ENCODE peak calls at places on chromosomes 13 and 19, in four cellular contexts. One of them, this sample, is unnamed.

GRCh38 chr13:61151062-61151461 is 264.6 kb downstream of the PCDH20 start:
- DNase-seq in lower leg skin: no peak
- DNase-seq in AG04450: no peak
- DNase-seq in GM12891: no peak
- DNase-seq in this sample: no peak

GRCh38 chr13:77300176-77301141 is 26.4 kb downstream of the MYCBP2 start:
- DNase-seq in GM12891: no peak
- DNase-seq in AG04450: peak; percentile 39
- DNase-seq in lower leg skin: no peak
- DNase-seq in this sample: no peak

GRCh38 chr19:15640294-15640903 is at the start of gene CYP4F3:
- DNase-seq in GM12891: no peak
- DNase-seq in lower leg skin: peak; percentile 92
- DNase-seq in AG04450: no peak
- DNase-seq in this sample: no peak

GRCh38 chr13:109785141-109785891 is 1.1 kb downstream of the IRS2 start:
- DNase-seq in GM12891: no peak
- DNase-seq in lower leg skin: peak; percentile 90
- DNase-seq in AG04450: no peak
- DNase-seq in this sample: no peak

GRCh38 chr19:33747273-33747672 is 49.4 kb upstream of the KCTD15 start:
- DNase-seq in GM12891: no peak
- DNase-seq in lower leg skin: no peak
- DNase-seq in AG04450: no peak
- DNase-seq in this sample: no peak

GRCh38 chr19:33724723-33725060 is 72.0 kb upstream of the KCTD15 start:
- DNase-seq in GM12891: no peak
- DNase-seq in lower leg skin: no peak
- DNase-seq in AG04450: no peak
- DNase-seq in this sample: no peak

GRCh38 chr13:113767366-113767765 is 8.3 kb downstream of the TMEM255B start:
- DNase-seq in AG04450: no peak
- DNase-seq in lower leg skin: peak; percentile 34
- DNase-seq in GM12891: no peak
- DNase-seq in this sample: no peak

GRCh38 chr13:76879211-76879875 is 6.9 kb downstream of the KCTD12 start:
- DNase-seq in lower leg skin: peak; percentile 95
- DNase-seq in GM12891: peak; percentile 32
- DNase-seq in AG04450: no peak
- DNase-seq in this sample: no peak

GRCh38 chr19:45168767-45169351 is 8.1 kb upstream of the NKPD1 start:
- DNase-seq in GM12891: no peak
- DNase-seq in lower leg skin: no peak
- DNase-seq in AG04450: no peak
- DNase-seq in this sample: no peak

GRCh38 chr19:728011-728410 is 19.3 kb downstream of the PALM start:
- DNase-seq in lower leg skin: peak; percentile 94
- DNase-seq in GM12891: no peak
- DNase-seq in AG04450: no peak
- DNase-seq in this sample: no peak